ENCODE peak calls at places on chromosome 20, in four cellular contexts. One of them, this sample, is unnamed.

GRCh38 chr20:35866446-35867202 is 87.7 kb downstream of the SCAND1 start:
- DNase-seq in IMR-90: peak
- DNase-seq in hepatocyte: no peak
- DNase-seq in adrenal gland: no peak
- DNase-seq in this sample: no peak

GRCh38 chr20:53033176-53033575 is 61.0 kb downstream of the TSHZ2 start:
- DNase-seq in IMR-90: no peak
- DNase-seq in hepatocyte: no peak
- DNase-seq in adrenal gland: no peak
- DNase-seq in this sample: no peak

GRCh38 chr20:60262967-60263603 is 304.9 kb downstream of the CDH26 start:
- DNase-seq in IMR-90: no peak
- DNase-seq in hepatocyte: no peak
- DNase-seq in adrenal gland: no peak
- DNase-seq in this sample: peak

GRCh38 chr20:35600176-35600995 is 15.2 kb upstream of the SPAG4 start:
- DNase-seq in IMR-90: no peak
- DNase-seq in hepatocyte: no peak
- DNase-seq in adrenal gland: no peak
- DNase-seq in this sample: no peak

GRCh38 chr20:35828434-35828833 is 56.6 kb downstream of the PHF20 start:
- DNase-seq in IMR-90: no peak
- DNase-seq in hepatocyte: peak
- DNase-seq in adrenal gland: peak
- DNase-seq in this sample: no peak

GRCh38 chr20:52150440-52151258 is 40.9 kb downstream of the ZFP64 start:
- DNase-seq in IMR-90: peak
- DNase-seq in hepatocyte: peak
- DNase-seq in adrenal gland: no peak
- DNase-seq in this sample: no peak

GRCh38 chr20:52614036-52614863 is 357.9 kb upstream of the TSHZ2 start:
- DNase-seq in IMR-90: no peak
- DNase-seq in hepatocyte: no peak
- DNase-seq in adrenal gland: no peak
- DNase-seq in this sample: no peak

GRCh38 chr20:8518878-8519277 is 386.8 kb downstream of the PLCB1 start:
- DNase-seq in IMR-90: no peak
- DNase-seq in hepatocyte: no peak
- DNase-seq in adrenal gland: no peak
- DNase-seq in this sample: no peak

GRCh38 chr20:43895235-43895634 is 19.4 kb upstream of the TOX2 start:
- DNase-seq in IMR-90: peak
- DNase-seq in hepatocyte: no peak
- DNase-seq in adrenal gland: no peak
- DNase-seq in this sample: no peak

GRCh38 chr20:44896583-44896982 is 11.1 kb downstream of the YWHAB start:
- DNase-seq in IMR-90: peak
- DNase-seq in hepatocyte: no peak
- DNase-seq in adrenal gland: no peak
- DNase-seq in this sample: no peak

GRCh38 chr20:30811896-30812671 is 445.4 kb upstream of the DEFB115 start:
- DNase-seq in IMR-90: peak
- DNase-seq in hepatocyte: no peak
- DNase-seq in adrenal gland: peak
- DNase-seq in this sample: peak

GRCh38 chr20:4947817-4948559 is 53.3 kb downstream of the SLC23A2 start:
- DNase-seq in IMR-90: no peak
- DNase-seq in hepatocyte: no peak
- DNase-seq in adrenal gland: peak
- DNase-seq in this sample: no peak

GRCh38 chr20:44684047-44684965 is 30.9 kb upstream of the CCN5 start:
- DNase-seq in IMR-90: no peak
- DNase-seq in hepatocyte: no peak
- DNase-seq in adrenal gland: peak
- DNase-seq in this sample: no peak

GRCh38 chr20:57448764-57449354 is 57.7 kb downstream of the RBM38 start:
- DNase-seq in IMR-90: no peak
- DNase-seq in hepatocyte: no peak
- DNase-seq in adrenal gland: no peak
- DNase-seq in this sample: no peak

GRCh38 chr20:33567949-33568348 is 78.1 kb downstream of the CBFA2T2 start:
- DNase-seq in IMR-90: no peak
- DNase-seq in hepatocyte: no peak
- DNase-seq in adrenal gland: no peak
- DNase-seq in this sample: no peak

GRCh38 chr20:58605292-58606065 is 45.6 kb upstream of the STX16 start:
- DNase-seq in IMR-90: no peak
- DNase-seq in hepatocyte: no peak
- DNase-seq in adrenal gland: no peak
- DNase-seq in this sample: no peak

GRCh38 chr20:60104980-60105379 is 146.8 kb downstream of the CDH26 start:
- DNase-seq in IMR-90: no peak
- DNase-seq in hepatocyte: no peak
- DNase-seq in adrenal gland: no peak
- DNase-seq in this sample: no peak

GRCh38 chr20:45910670-45911485 is 1.1 kb downstream of the PLTP start:
- DNase-seq in IMR-90: peak
- DNase-seq in hepatocyte: peak
- DNase-seq in adrenal gland: peak
- DNase-seq in this sample: peak

GRCh38 chr20:45911486-45912343 is at the start of gene PLTP:
- DNase-seq in IMR-90: peak
- DNase-seq in hepatocyte: peak
- DNase-seq in adrenal gland: peak
- DNase-seq in this sample: peak

GRCh38 chr20:45909817-45910669 is 1.9 kb downstream of the PLTP start:
- DNase-seq in IMR-90: no peak
- DNase-seq in hepatocyte: no peak
- DNase-seq in adrenal gland: peak
- DNase-seq in this sample: no peak

GRCh38 chr20:45913105-45913504 is 1.1 kb upstream of the PLTP start:
- DNase-seq in IMR-90: peak
- DNase-seq in hepatocyte: no peak
- DNase-seq in adrenal gland: no peak
- DNase-seq in this sample: no peak

GRCh38 chr20:45912344-45912682 is 358 bp upstream of the PLTP start:
- DNase-seq in IMR-90: no peak
- DNase-seq in hepatocyte: no peak
- DNase-seq in adrenal gland: no peak
- DNase-seq in this sample: no peak
- H3K4me3 ChIP-seq in IMR-90: peak
- H3K4me3 ChIP-seq in hepatocyte: peak
- H3K4me3 ChIP-seq in adrenal gland: peak
- H3K4me3 ChIP-seq in this sample: no peak

DNA sequence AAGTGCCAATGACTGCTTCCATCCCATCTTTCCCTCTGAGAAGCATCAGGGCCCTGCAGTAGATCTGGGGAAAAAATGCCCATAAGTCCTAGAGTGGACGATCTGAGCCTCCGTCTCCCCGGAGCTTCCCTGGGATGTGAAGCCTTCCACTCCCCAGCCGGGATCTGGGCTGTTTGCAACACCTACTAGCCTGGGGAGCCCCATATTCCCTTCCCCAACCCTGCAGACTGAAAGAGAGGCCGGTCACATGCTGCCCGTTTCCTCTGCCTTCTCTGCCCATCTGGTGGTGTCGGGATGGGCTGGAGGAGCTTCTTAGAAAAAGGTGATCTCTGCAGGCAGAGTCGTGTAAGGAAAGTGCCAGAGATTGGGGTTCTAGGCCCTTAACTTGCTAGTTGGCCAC is 1.1 kb downstream of the SNPH start:
- DNase-seq in IMR-90: no peak
- DNase-seq in hepatocyte: no peak
- DNase-seq in adrenal gland: no peak
- DNase-seq in this sample: no peak
- H3K4me3 ChIP-seq in IMR-90: no peak
- H3K4me3 ChIP-seq in hepatocyte: no peak
- H3K4me3 ChIP-seq in adrenal gland: no peak
- H3K4me3 ChIP-seq in this sample: no peak

DNA sequence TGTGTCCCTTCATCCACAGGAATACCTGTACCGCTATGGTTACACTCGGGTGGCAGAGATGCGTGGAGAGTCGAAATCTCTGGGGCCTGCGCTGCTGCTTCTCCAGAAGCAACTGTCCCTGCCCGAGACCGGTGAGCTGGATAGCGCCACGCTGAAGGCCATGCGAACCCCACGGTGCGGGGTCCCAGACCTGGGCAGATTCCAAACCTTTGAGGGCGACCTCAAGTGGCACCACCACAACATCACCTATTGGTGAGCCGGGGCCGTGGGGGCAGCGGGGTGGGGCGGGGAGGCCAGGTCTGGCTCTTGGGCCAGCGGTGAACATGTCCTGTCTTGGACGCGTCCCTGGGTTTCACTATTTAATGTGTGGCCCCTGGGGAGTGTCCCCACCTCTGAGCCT is 1.1 kb downstream of the MMP9 start:
- DNase-seq in IMR-90: no peak
- DNase-seq in hepatocyte: no peak
- DNase-seq in adrenal gland: no peak
- DNase-seq in this sample: no peak
- H3K4me3 ChIP-seq in IMR-90: no peak
- H3K4me3 ChIP-seq in hepatocyte: no peak
- H3K4me3 ChIP-seq in adrenal gland: no peak
- H3K4me3 ChIP-seq in this sample: no peak

GRCh38 chr20:15916623-15917022 is 656.6 kb downstream of the KIF16B start:
- DNase-seq in IMR-90: no peak
- DNase-seq in hepatocyte: no peak
- DNase-seq in adrenal gland: no peak
- DNase-seq in this sample: no peak

GRCh38 chr20:15918631-15919030 is 654.6 kb downstream of the KIF16B start:
- DNase-seq in IMR-90: no peak
- DNase-seq in hepatocyte: no peak
- DNase-seq in adrenal gland: no peak
- DNase-seq in this sample: no peak

GRCh38 chr20:15919118-15919517 is 654.1 kb downstream of the KIF16B start:
- DNase-seq in IMR-90: no peak
- DNase-seq in hepatocyte: no peak
- DNase-seq in adrenal gland: no peak
- DNase-seq in this sample: no peak

GRCh38 chr20:15913661-15914060 is 659.6 kb downstream of the KIF16B start:
- DNase-seq in IMR-90: no peak
- DNase-seq in hepatocyte: no peak
- DNase-seq in adrenal gland: no peak
- DNase-seq in this sample: no peak

DNA sequence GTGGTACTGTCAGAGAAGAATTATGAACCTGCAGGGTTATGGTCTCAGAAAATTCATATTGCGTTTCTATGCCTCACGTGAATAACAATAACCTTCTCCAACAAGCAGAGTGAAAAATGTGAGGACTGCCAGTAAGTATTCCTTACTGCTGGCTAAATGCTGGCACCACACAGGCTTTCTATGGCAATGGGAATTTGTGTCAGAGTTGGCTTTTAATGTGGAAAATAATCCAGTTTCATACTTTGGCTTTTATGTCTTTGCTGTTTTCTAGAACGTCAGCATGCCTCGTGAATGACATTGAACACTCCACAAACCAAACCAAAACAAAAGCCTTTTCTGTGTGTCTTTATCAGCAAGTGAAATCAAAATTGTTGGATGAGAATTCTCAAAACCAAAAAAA is 655.9 kb downstream of the KIF16B start:
- DNase-seq in IMR-90: no peak
- DNase-seq in hepatocyte: no peak
- DNase-seq in adrenal gland: no peak
- DNase-seq in this sample: no peak
- H3K4me3 ChIP-seq in IMR-90: no peak
- H3K4me3 ChIP-seq in hepatocyte: no peak
- H3K4me3 ChIP-seq in adrenal gland: no peak
- H3K4me3 ChIP-seq in this sample: no peak

DNA sequence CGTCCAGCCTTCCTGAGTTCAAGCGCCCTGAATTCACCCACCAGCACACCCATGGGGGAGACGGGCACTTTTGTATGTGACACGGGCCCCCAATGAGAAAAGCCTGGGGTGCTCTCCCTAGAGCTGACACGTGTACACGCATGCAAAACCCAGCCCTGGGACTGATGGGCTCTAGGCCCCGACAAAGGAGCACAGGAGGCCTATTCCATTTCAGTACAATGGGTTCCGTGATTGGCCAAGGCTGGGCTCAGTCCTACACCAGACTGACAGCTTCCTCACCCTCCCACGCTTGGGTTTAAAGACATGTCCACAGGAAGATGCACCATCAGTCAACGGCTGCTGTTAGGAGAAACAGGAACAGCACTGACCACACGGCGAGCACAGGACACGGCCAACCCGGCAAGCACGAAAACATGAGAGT is 8.8 kb downstream of the ZBTB46 start:
- DNase-seq in IMR-90: no peak
- DNase-seq in hepatocyte: no peak
- DNase-seq in adrenal gland: no peak
- DNase-seq in this sample: no peak
- H3K4me3 ChIP-seq in IMR-90: no peak
- H3K4me3 ChIP-seq in hepatocyte: no peak
- H3K4me3 ChIP-seq in adrenal gland: no peak
- H3K4me3 ChIP-seq in this sample: no peak

GRCh38 chr20:54174452-54175175 is 828 bp upstream of the CYP24A1 start:
- DNase-seq in IMR-90: no peak
- DNase-seq in hepatocyte: no peak
- DNase-seq in adrenal gland: no peak
- DNase-seq in this sample: no peak

GRCh38 chr20:54172856-54173652 is 732 bp downstream of the CYP24A1 start:
- DNase-seq in IMR-90: no peak
- DNase-seq in hepatocyte: no peak
- DNase-seq in adrenal gland: no peak
- DNase-seq in this sample: no peak

GRCh38 chr20:54172532-54172855 is 1.3 kb downstream of the CYP24A1 start:
- DNase-seq in IMR-90: no peak
- DNase-seq in hepatocyte: no peak
- DNase-seq in adrenal gland: no peak
- DNase-seq in this sample: no peak

GRCh38 chr20:54176610-54177009 is 2.8 kb upstream of the CYP24A1 start:
- DNase-seq in IMR-90: no peak
- DNase-seq in hepatocyte: no peak
- DNase-seq in adrenal gland: no peak
- DNase-seq in this sample: no peak

DNA sequence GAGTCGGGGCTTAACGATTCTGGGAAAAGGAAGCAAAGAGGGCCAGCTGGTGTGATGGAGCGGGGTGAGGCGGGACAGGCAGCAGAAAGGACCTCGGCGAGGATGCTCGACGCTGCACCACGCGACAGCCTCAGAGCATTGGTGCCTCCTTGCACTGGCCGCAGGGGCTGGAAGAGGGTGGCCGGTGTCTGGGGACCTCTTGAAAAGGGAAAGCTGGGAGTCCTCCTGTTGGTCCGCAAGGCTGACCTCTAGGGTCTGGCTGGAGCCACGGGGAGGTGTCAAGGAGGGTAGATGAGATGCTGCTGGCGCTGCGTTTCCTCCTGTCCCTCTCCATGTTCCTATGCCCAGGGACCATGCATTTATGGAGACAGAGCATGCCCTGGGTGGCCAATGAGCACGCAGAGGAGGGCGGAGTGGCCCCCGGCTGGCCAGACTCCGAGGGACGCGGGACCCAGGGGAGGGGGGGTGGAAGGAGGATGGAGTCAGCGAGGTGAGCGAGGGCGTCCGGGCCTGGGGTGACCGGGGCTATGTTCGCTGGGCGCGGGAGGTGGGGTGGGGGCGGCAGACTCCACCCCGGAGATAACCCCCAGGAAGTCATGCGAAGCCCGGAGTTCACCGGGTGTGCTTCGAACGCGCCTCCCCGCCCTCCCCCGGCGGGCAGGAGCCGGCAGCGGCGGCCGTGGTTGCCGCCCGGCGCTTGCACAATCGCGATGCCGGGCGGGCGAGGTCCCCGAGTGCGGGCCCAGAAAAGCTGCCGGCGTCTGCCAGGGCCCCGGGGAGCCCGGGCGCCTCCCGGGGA is at the start of gene CYP24A1:
- DNase-seq in IMR-90: no peak
- DNase-seq in hepatocyte: peak
- DNase-seq in adrenal gland: no peak
- DNase-seq in this sample: no peak
- H3K4me3 ChIP-seq in IMR-90: no peak
- H3K4me3 ChIP-seq in hepatocyte: peak
- H3K4me3 ChIP-seq in adrenal gland: no peak
- H3K4me3 ChIP-seq in this sample: no peak

This sample was measured in lung.